ENCODE peak calls at places on chromosomes 4 and X, in four cellular contexts. M is LHCN-M2, H is amniotic stem cell, G is stomach. N is an unnamed sample.

GRCh38 chr4:122017296-122017695 is 65.4 kb upstream of the TRPC3 start:
- DNase-seq in M (peak), H (no peak), G (no peak), N (peak)

GRCh38 chr4:54976682-54977081 is 148.7 kb downstream of the KDR start:
- DNase-seq in M (no peak), H (no peak), G (no peak), N (no peak)

GRCh38 chrX:1582686-1583437 is 8.5 kb upstream of the AKAP17A start:
- DNase-seq in M (no peak), H (no peak), G (peak), N (peak)

GRCh38 chr4:7323872-7324650 is 110.7 kb downstream of the PSAPL1 start:
- DNase-seq in M (peak), H (no peak), G (no peak), N (no peak)

GRCh38 chr4:150236626-150237025 is 158.4 kb downstream of the DCLK2 start:
- DNase-seq in M (peak), H (no peak), G (no peak), N (no peak)

GRCh38 chr4:129583868-129584267 is 487.9 kb downstream of the C4orf33 start:
- DNase-seq in M (no peak), H (no peak), G (no peak), N (peak)

GRCh38 chr4:54800831-54801530 is 143.2 kb downstream of the KIT start:
- DNase-seq in M (no peak), H (no peak), G (no peak), N (peak)

GRCh38 chr4:24211821-24212220 is 322.0 kb upstream of the PPARGC1A start:
- DNase-seq in M (no peak), H (no peak), G (no peak), N (no peak)

GRCh38 chrX:22124098-22124497 is 92.0 kb downstream of the PHEX start:
- DNase-seq in M (no peak), H (no peak), G (no peak), N (no peak)

GRCh38 chr4:66926687-66927086 is 618.6 kb downstream of the CENPC start:
- DNase-seq in M (no peak), H (no peak), G (no peak), N (no peak)

N was measured in OCI-M1.